ENCODE peak calls at places on chromosomes 3 and 15, in five cellular contexts. O is naive B cell; D is endodermal cell; S is mucosa of descending colon; X is activated CD8-positive, alpha-beta memory T cell treated with anti-CD3 and anti-CD28 coated beads for 1 hour. Y is an unnamed sample.

GRCh38 chr3:150763841-150764483 is 993 bp upstream of the SIAH2 start:
- DNase-seq in D (peak), X (no peak), O (peak), S (peak), Y (peak)

GRCh38 chr3:186826978-186827857 is 15.3 kb upstream of the ADIPOQ start:
- DNase-seq in X (peak), D (peak), S (peak), O (peak), Y (peak)

GRCh38 chr3:195260286-195260905 is 10.6 kb downstream of the XXYLT1 start:
- DNase-seq in X (no peak), O (peak), D (peak), S (peak), Y (peak)

GRCh38 chr15:66703540-66703941 is 1.5 kb downstream of the SMAD6 start:
- DNase-seq in D (no peak), X (no peak), S (peak), O (peak), Y (peak)

GRCh38 chr3:127915115-127915936 is at the start of gene KBTBD12:
- DNase-seq in D (peak), S (peak), O (no peak), X (no peak), Y (peak)

GRCh38 chr15:85155360-85155759 is 173.7 kb downstream of the PDE8A start:
- DNase-seq in X (no peak), S (no peak), O (no peak), D (no peak), Y (no peak)

GRCh38 chr3:184361532-184361931 is at the start of the genes CLCN2 and POLR2H:
- DNase-seq in D (no peak), O (peak), S (peak), X (peak), Y (peak)

GRCh38 chr3:177351195-177351594 is 153.9 kb upstream of the TBL1XR1 start:
- DNase-seq in O (no peak), D (no peak), S (no peak), X (no peak), Y (no peak)

Y was measured in pancreas.